ENCODE peak calls at places on chromosomes 12 and 14, in ten cellular contexts. E is SK-N-SH, L is H1, T is HCT116, C is GM12878, X is vagina, H is sigmoid colon, W is Panc1, U is GM23338, S is breast epithelium. O is an unnamed sample.

GRCh38 chr14:76775695-76776305 is 14.5 kb downstream of the VASH1 start:
- DNase-seq in E (no peak), L (no peak), T (no peak), C (no peak), X (no peak), H (peak), W (no peak), U (no peak), S (peak), O (no peak)

GRCh38 chr12:53299101-53299453 is 418 bp upstream of the MYG1 start:
- DNase-seq in E (no peak), L (no peak), T (peak), C (no peak), X (no peak), H (no peak), W (no peak), U (no peak), S (no peak), O (no peak)

GRCh38 chr12:3160081-3160480 is 82.9 kb downstream of the TSPAN9 start:
- DNase-seq in E (no peak), L (no peak), T (no peak), C (no peak), X (no peak), H (no peak), W (no peak), U (no peak), S (no peak), O (no peak)

GRCh38 chr14:51865953-51866747 is 5.7 kb downstream of the GNG2 start:
- DNase-seq in E (no peak), L (no peak), T (no peak), C (no peak), X (no peak), H (no peak), W (no peak), U (peak), S (no peak), O (no peak)

GRCh38 chr14:21039585-21040369 is 2.4 kb upstream of the RNASE7 start:
- DNase-seq in E (peak), L (no peak), T (peak), C (no peak), X (no peak), H (peak), W (no peak), U (peak), S (peak), O (peak)

GRCh38 chr12:68824131-68824530 is 16.2 kb downstream of the MDM2 start:
- DNase-seq in E (no peak), L (no peak), T (no peak), C (no peak), X (no peak), H (no peak), W (no peak), U (no peak), S (no peak), O (no peak)

GRCh38 chr12:1639538-1639937 is 10.5 kb downstream of the WNT5B start:
- DNase-seq in E (no peak), L (no peak), T (no peak), C (no peak), X (no peak), H (no peak), W (no peak), U (peak), S (no peak), O (no peak)

GRCh38 chr14:72549026-72549425 is 344.9 kb downstream of the DPF3 start:
- DNase-seq in E (no peak), L (no peak), T (no peak), C (no peak), X (no peak), H (no peak), W (no peak), U (no peak), S (no peak), O (no peak)

GRCh38 chr12:52837781-52838736 is 3.9 kb upstream of the KRT79 start:
- DNase-seq in E (no peak), L (no peak), T (no peak), C (no peak), X (no peak), H (no peak), W (no peak), U (no peak), S (no peak), O (no peak)

GRCh38 chr14:36605506-36605857 is 23.1 kb upstream of the NKX2-8 start:
- DNase-seq in E (no peak), L (no peak), T (no peak), C (no peak), X (no peak), H (no peak), W (no peak), U (peak), S (no peak), O (no peak)

GRCh38 chr12:112595415-112595814 is 176.7 kb downstream of the PTPN11 start:
- DNase-seq in E (no peak), L (no peak), T (no peak), C (no peak), X (no peak), H (no peak), W (no peak), U (no peak), S (no peak), O (no peak)

GRCh38 chr12:80709811-80710726 is 2.6 kb downstream of the MYF6 start:
- DNase-seq in E (peak), L (no peak), T (peak), C (no peak), X (no peak), H (no peak), W (peak), U (peak), S (no peak), O (no peak)

GRCh38 chr12:130859128-130859527 is 12.7 kb upstream of the RAN start:
- DNase-seq in E (no peak), L (no peak), T (no peak), C (no peak), X (no peak), H (peak), W (no peak), U (no peak), S (no peak), O (no peak)

GRCh38 chr12:62618948-62619347 is 152.3 kb downstream of the MON2 start:
- DNase-seq in E (no peak), L (no peak), T (no peak), C (no peak), X (no peak), H (no peak), W (no peak), U (no peak), S (no peak), O (no peak)

GRCh38 chr12:51976376-51977160 is 25.1 kb downstream of the ACVR1B start:
- DNase-seq in E (no peak), L (no peak), T (no peak), C (no peak), X (no peak), H (no peak), W (no peak), U (no peak), S (no peak), O (no peak)

GRCh38 chr12:116045158-116045557 is 232.3 kb downstream of the MED13L start:
- DNase-seq in E (no peak), L (no peak), T (no peak), C (no peak), X (no peak), H (no peak), W (no peak), U (peak), S (no peak), O (no peak)

GRCh38 chr14:91230363-91231035 is 14.0 kb downstream of the GPR68 start:
- DNase-seq in E (no peak), L (no peak), T (no peak), C (no peak), X (no peak), H (no peak), W (no peak), U (no peak), S (no peak), O (no peak)

GRCh38 chr12:48489012-48489411 is 6.7 kb downstream of the C12orf54 start:
- DNase-seq in E (no peak), L (no peak), T (no peak), C (peak), X (no peak), H (no peak), W (no peak), U (no peak), S (no peak), O (no peak)

GRCh38 chr14:52878469-52878868 is 72.4 kb downstream of the FERMT2 start:
- DNase-seq in E (no peak), L (no peak), T (no peak), C (no peak), X (no peak), H (no peak), W (no peak), U (no peak), S (no peak), O (no peak)

GRCh38 chr12:48071808-48072207 is 34.1 kb downstream of the SENP1 start:
- DNase-seq in E (no peak), L (no peak), T (no peak), C (no peak), X (no peak), H (no peak), W (no peak), U (no peak), S (no peak), O (no peak)

GRCh38 chr12:117047810-117048584 is 51.2 kb downstream of the TESC start:
- DNase-seq in E (no peak), L (no peak), T (no peak), C (no peak), X (no peak), H (no peak), W (no peak), U (no peak), S (no peak), O (no peak)

GRCh38 chr12:129871991-129872969 is 31.5 kb downstream of the TMEM132D start:
- DNase-seq in E (no peak), L (peak), T (no peak), C (no peak), X (no peak), H (no peak), W (no peak), U (peak), S (no peak), O (no peak)

GRCh38 chr14:90777830-90778467 is 38.3 kb downstream of the TTC7B start:
- DNase-seq in E (no peak), L (no peak), T (no peak), C (no peak), X (peak), H (no peak), W (no peak), U (no peak), S (no peak), O (no peak)

GRCh38 chr12:132308311-132309161 is 20.9 kb downstream of the GALNT9 start:
- DNase-seq in E (no peak), L (no peak), T (no peak), C (no peak), X (no peak), H (no peak), W (no peak), U (no peak), S (no peak), O (no peak)

GRCh38 chr14:103188691-103189480 is 65.6 kb downstream of the TNFAIP2 start:
- DNase-seq in E (peak), L (no peak), T (no peak), C (no peak), X (no peak), H (peak), W (no peak), U (peak), S (no peak), O (peak)

GRCh38 chr14:102821252-102821651 is 44.0 kb downstream of the TRAF3 start:
- DNase-seq in E (no peak), L (no peak), T (no peak), C (no peak), X (no peak), H (no peak), W (no peak), U (no peak), S (no peak), O (no peak)

GRCh38 chr12:53956914-53957536 is 2.3 kb downstream of the HOXC12 start:
- DNase-seq in E (no peak), L (no peak), T (no peak), C (no peak), X (no peak), H (no peak), W (no peak), U (no peak), S (no peak), O (no peak)

GRCh38 chr12:9032202-9032964 is 43.0 kb downstream of the KLRG1 start:
- DNase-seq in E (no peak), L (no peak), T (no peak), C (no peak), X (no peak), H (no peak), W (no peak), U (no peak), S (no peak), O (no peak)

GRCh38 chr14:105944632-105945610 is 418.5 kb downstream of the TMEM121 start:
- DNase-seq in E (peak), L (no peak), T (peak), C (no peak), X (peak), H (peak), W (peak), U (peak), S (peak), O (peak)

GRCh38 chr14:53796734-53797133 is 159.9 kb downstream of the BMP4 start:
- DNase-seq in E (no peak), L (no peak), T (no peak), C (no peak), X (no peak), H (no peak), W (no peak), U (no peak), S (no peak), O (no peak)

GRCh38 chr12:47912575-47912974 is 7.8 kb upstream of the VDR start:
- DNase-seq in E (no peak), L (no peak), T (no peak), C (no peak), X (no peak), H (no peak), W (no peak), U (no peak), S (no peak), O (no peak)

GRCh38 chr14:72476657-72477499 is 417.0 kb downstream of the DPF3 start:
- DNase-seq in E (no peak), L (peak), T (peak), C (peak), X (no peak), H (no peak), W (no peak), U (peak), S (peak), O (no peak)

GRCh38 chr12:47397664-47398281 is 308.1 kb downstream of the RPAP3 start:
- DNase-seq in E (no peak), L (no peak), T (peak), C (no peak), X (no peak), H (no peak), W (no peak), U (peak), S (no peak), O (no peak)

GRCh38 chr12:108966378-108967151 is 54.3 kb downstream of the SVOP start:
- DNase-seq in E (no peak), L (no peak), T (no peak), C (no peak), X (no peak), H (no peak), W (no peak), U (no peak), S (no peak), O (no peak)

GRCh38 chr12:4723226-4723625 is 3.0 kb downstream of the GALNT8 start:
- DNase-seq in E (no peak), L (no peak), T (no peak), C (no peak), X (no peak), H (no peak), W (no peak), U (no peak), S (no peak), O (no peak)

GRCh38 chr12:88057994-88058718 is 29.0 kb upstream of the C12orf50 start:
- DNase-seq in E (no peak), L (no peak), T (no peak), C (no peak), X (no peak), H (no peak), W (no peak), U (no peak), S (no peak), O (no peak)

GRCh38 chr14:61661471-61661988 is 33.8 kb upstream of the HIF1A start:
- DNase-seq in E (no peak), L (no peak), T (no peak), C (peak), X (no peak), H (no peak), W (no peak), U (no peak), S (no peak), O (no peak)

GRCh38 chr12:3038931-3039510 is 38.2 kb upstream of the TSPAN9 start:
- DNase-seq in E (no peak), L (no peak), T (no peak), C (no peak), X (no peak), H (no peak), W (no peak), U (no peak), S (no peak), O (no peak)

GRCh38 chr12:127445583-127445982 is 821.4 kb upstream of the TMEM132C start:
- DNase-seq in E (no peak), L (no peak), T (no peak), C (no peak), X (no peak), H (no peak), W (no peak), U (no peak), S (no peak), O (no peak)
- TF ChIP-seq POLR2AphosphoS5 in E (no peak), L (no peak), T (no peak), C (no peak), X (no peak), H (no peak), W (no peak), U (no peak), S (no peak), O (no peak)

GRCh38 chr12:40691913-40692616 is at the start of gene CNTN1:
- DNase-seq in E (peak), L (peak), T (peak), C (no peak), X (peak), H (peak), W (no peak), U (peak), S (peak), O (no peak)
- TF ChIP-seq POLR2AphosphoS5 in E (no peak), L (no peak), T (no peak), C (no peak), X (no peak), H (no peak), W (no peak), U (peak), S (no peak), O (no peak)

GRCh38 chr14:24146978-24147760 is at the start of gene RNF31:
- DNase-seq in E (peak), L (peak), T (peak), C (peak), X (peak), H (peak), W (peak), U (peak), S (peak), O (peak)

GRCh38 chr14:24149302-24149969 is 2.1 kb downstream of the RNF31 start:
- DNase-seq in E (no peak), L (no peak), T (no peak), C (no peak), X (no peak), H (no peak), W (no peak), U (no peak), S (no peak), O (no peak)

GRCh38 chr14:24145700-24146621 is at the start of gene PSME2:
- DNase-seq in E (no peak), L (no peak), T (no peak), C (no peak), X (peak), H (no peak), W (no peak), U (no peak), S (no peak), O (no peak)

GRCh38 chr14:24146622-24146977 is 190 bp upstream of the PSME2 start:
- DNase-seq in E (peak), L (peak), T (peak), C (peak), X (no peak), H (peak), W (peak), U (peak), S (peak), O (peak)

GRCh38 chr14:24147761-24148428 is 597 bp downstream of the RNF31 start:
- DNase-seq in E (no peak), L (no peak), T (no peak), C (no peak), X (no peak), H (peak), W (no peak), U (no peak), S (no peak), O (no peak)
- TF ChIP-seq POLR2AphosphoS5 in E (no peak), L (no peak), T (no peak), C (no peak), X (no peak), H (no peak), W (no peak), U (no peak), S (no peak), O (no peak)

DNA sequence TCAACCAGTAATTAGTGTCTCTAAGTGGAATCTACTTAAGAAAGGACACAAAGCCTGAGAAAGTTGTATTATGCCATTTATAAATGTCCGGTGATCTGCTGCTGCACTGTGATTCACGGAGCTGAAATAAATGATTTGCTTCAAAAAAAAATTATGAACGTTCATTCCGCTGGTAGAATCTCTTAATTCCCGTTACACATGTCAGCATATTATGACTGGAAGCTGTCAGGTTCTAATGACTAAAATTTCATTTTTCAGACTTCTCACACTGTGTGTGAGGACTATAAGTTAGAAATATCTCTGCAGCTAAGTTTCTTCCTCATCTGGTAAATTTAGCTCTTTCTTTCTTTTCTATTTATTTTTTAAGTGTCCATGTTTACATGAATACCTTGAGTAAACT is 647.1 kb downstream of the VRK1 start:
- DNase-seq in E (no peak), L (no peak), T (no peak), C (no peak), X (no peak), H (no peak), W (no peak), U (no peak), S (no peak), O (no peak)
- TF ChIP-seq POLR2AphosphoS5 in E (no peak), L (no peak), T (no peak), C (no peak), X (no peak), H (no peak), W (no peak), U (no peak), S (no peak), O (no peak)

DNA sequence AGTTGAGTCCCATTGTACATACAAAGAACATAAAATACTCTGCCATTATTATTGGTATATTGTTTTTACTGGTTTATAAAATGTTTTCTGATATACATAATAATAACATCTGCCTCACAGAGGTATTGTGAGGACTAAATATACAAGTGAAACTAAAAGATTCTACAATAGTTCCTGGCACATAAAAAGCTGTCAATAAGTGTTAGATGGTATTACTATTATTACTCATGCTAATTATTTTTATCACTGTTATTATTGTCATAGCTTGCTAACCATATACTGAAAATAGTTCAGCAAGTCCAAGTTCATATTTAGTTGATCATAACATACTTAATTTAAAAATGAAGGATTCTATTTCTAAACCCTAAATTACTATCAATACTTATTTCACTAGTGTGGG is 34.4 kb downstream of the BTG1 start:
- DNase-seq in E (no peak), L (no peak), T (no peak), C (no peak), X (no peak), H (no peak), W (no peak), U (no peak), S (no peak), O (no peak)
- TF ChIP-seq POLR2AphosphoS5 in E (no peak), L (no peak), T (no peak), C (no peak), X (no peak), H (no peak), W (no peak), U (no peak), S (no peak), O (no peak)

DNA sequence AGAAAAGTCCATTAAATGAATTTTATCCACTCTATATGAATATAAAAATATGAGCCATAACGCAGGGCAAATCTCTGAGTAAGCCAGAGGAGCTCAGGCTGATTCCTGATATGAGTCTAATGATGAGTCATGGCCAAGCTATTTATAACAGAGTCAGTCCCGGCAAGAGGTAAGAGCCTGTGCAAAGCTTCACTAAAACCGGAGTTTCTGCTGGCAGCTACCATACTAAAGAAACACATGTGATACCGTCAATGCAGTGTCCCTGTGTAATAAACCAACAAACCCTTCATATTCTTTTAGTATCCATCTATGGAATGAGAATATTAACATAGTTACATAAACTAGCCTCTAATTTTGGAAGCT is 319.4 kb downstream of the KCNC2 start:
- DNase-seq in E (no peak), L (no peak), T (peak), C (no peak), X (no peak), H (no peak), W (peak), U (peak), S (no peak), O (no peak)
- TF ChIP-seq POLR2AphosphoS5 in E (no peak), L (no peak), T (no peak), C (no peak), X (no peak), H (no peak), W (no peak), U (no peak), S (no peak), O (no peak)

O was measured in stomach.